ENCODE peak calls at places on chromosomes 3 and 15, in seven cellular contexts. G is choroid plexus epithelial cell, L is cardiac fibroblast, R is mesothelial cell of epicardium, M is RWPE1, B is GM10248, X is AG04450. U is an unnamed sample.

GRCh38 chr3:163043074-163043473 is 1546.5 kb downstream of the OTOL1 start:
- DNase-seq in G (peak; percentile 61), L (peak; percentile 45), R (no peak), M (no peak), B (no peak), X (no peak), U (peak; percentile 19)

GRCh38 chr3:61146010-61146569 is 105.2 kb downstream of the FHIT start:
- DNase-seq in G (no peak), L (no peak), R (no peak), M (no peak), B (no peak), X (no peak), U (no peak)

GRCh38 chr3:100427694-100428093 is 26.4 kb downstream of the LNP1 start:
- DNase-seq in G (no peak), L (no peak), R (no peak), M (no peak), B (no peak), X (no peak), U (peak; percentile 95)

GRCh38 chr15:82709421-82710207 is at the start of gene AP3B2:
- DNase-seq in G (peak; percentile 81), L (peak; percentile 68), R (peak; percentile 82), M (peak; percentile 88), B (peak; percentile 89), X (no peak), U (peak; percentile 68)

GRCh38 chr15:80804970-80805495 is 25.9 kb downstream of the CEMIP start:
- DNase-seq in G (no peak), L (no peak), R (no peak), M (peak; percentile 34), B (no peak), X (no peak), U (no peak)

GRCh38 chr15:54304321-54304720 is 326.1 kb downstream of the UNC13C start:
- DNase-seq in G (peak; percentile 7), L (peak; percentile 14), R (no peak), M (no peak), B (no peak), X (no peak), U (no peak)

GRCh38 chr15:51721199-51721960 is 16.1 kb downstream of the LYSMD2 start:
- DNase-seq in G (no peak), L (peak; percentile 54), R (no peak), M (no peak), B (no peak), X (no peak), U (no peak)

GRCh38 chr3:146308682-146309081 is 57.8 kb upstream of the PLSCR4 start:
- DNase-seq in G (peak; percentile 73), L (peak; percentile 82), R (no peak), M (no peak), B (no peak), X (peak; percentile 41), U (peak; percentile 82)

GRCh38 chr3:70056081-70056480 is 56.5 kb downstream of the SAMMSON start:
- DNase-seq in G (no peak), L (no peak), R (no peak), M (no peak), B (no peak), X (no peak), U (no peak)

GRCh38 chr3:99366663-99367429 is 271.5 kb upstream of the COL8A1 start:
- DNase-seq in G (peak; percentile 21), L (no peak), R (no peak), M (no peak), B (no peak), X (no peak), U (no peak)

GRCh38 chr3:60336061-60336460 is 915.2 kb downstream of the FHIT start:
- DNase-seq in G (no peak), L (no peak), R (no peak), M (no peak), B (no peak), X (no peak), U (no peak)

GRCh38 chr15:74137544-74137920 is 7.1 kb downstream of the ISLR2 start:
- DNase-seq in G (no peak), L (no peak), R (no peak), M (no peak), B (no peak), X (no peak), U (no peak)

GRCh38 chr3:133821767-133822638 is 16.4 kb downstream of the SRPRB start:
- DNase-seq in G (peak; percentile 70), L (peak; percentile 67), R (no peak), M (peak; percentile 87), B (no peak), X (peak; percentile 33), U (peak; percentile 68)

GRCh38 chr3:170689218-170689874 is 103.5 kb upstream of the SLC7A14 start:
- DNase-seq in G (peak; percentile 85), L (peak; percentile 95), R (peak; percentile 62), M (peak; percentile 87), B (no peak), X (peak; percentile 68), U (peak; percentile 64)

GRCh38 chr3:40129510-40129909 is 180.0 kb upstream of the EIF1B start:
- DNase-seq in G (no peak), L (no peak), R (no peak), M (no peak), B (no peak), X (no peak), U (no peak)

GRCh38 chr15:74954515-74954914 is 2.1 kb downstream of the RPP25 start:
- DNase-seq in G (peak; percentile 86), L (peak; percentile 51), R (no peak), M (no peak), B (no peak), X (peak; percentile 23), U (peak; percentile 95)

GRCh38 chr15:93470042-93470441 is 381.0 kb upstream of the RGMA start:
- DNase-seq in G (no peak), L (no peak), R (no peak), M (no peak), B (no peak), X (no peak), U (no peak)

GRCh38 chr15:100194955-100195354 is 146.8 kb downstream of the ADAMTS17 start:
- DNase-seq in G (no peak), L (no peak), R (no peak), M (no peak), B (no peak), X (no peak), U (no peak)

GRCh38 chr15:85381850-85382751 is 1.7 kb downstream of the AKAP13 start:
- DNase-seq in G (peak; percentile 58), L (peak; percentile 35), R (no peak), M (no peak), B (no peak), X (no peak), U (peak; percentile 81)

GRCh38 chr3:7547826-7548225 is 686.9 kb downstream of the GRM7 start:
- DNase-seq in G (no peak), L (no peak), R (no peak), M (no peak), B (no peak), X (no peak), U (no peak)

GRCh38 chr3:7545334-7545733 is 684.4 kb downstream of the GRM7 start:
- DNase-seq in G (peak; percentile 21), L (no peak), R (no peak), M (no peak), B (no peak), X (no peak), U (no peak)

GRCh38 chr3:7543294-7543693 is 682.4 kb downstream of the GRM7 start:
- DNase-seq in G (no peak), L (no peak), R (no peak), M (no peak), B (no peak), X (no peak), U (no peak)

DNA sequence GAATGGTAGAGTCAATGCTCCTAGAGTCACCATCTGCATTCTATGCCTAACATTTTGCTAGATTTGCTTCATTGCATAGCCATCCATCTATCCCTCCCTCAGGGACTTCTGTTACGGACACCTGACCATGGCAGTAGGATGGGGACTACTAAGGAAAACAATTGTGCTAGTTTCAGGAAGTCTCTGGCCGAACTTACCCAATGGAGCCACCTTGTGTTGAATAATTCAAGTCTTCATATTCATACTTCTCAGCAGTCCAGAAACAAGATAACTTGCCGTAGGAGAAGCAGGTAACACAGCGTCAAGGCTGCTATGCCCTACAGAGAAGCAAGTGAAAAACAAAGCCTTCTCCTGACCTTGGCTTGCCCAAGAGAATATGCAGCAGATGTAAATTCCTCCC is 685.3 kb downstream of the GRM7 start:
- DNase-seq in G (peak; percentile 80), L (peak; percentile 57), R (no peak), M (no peak), B (no peak), X (no peak), U (peak; percentile 16)
- TF ChIP-seq CTCF in G (peak; percentile 63), L (peak; percentile 13), R (no peak), M (no peak), B (no peak), X (no peak), U (peak; percentile 13)

DNA sequence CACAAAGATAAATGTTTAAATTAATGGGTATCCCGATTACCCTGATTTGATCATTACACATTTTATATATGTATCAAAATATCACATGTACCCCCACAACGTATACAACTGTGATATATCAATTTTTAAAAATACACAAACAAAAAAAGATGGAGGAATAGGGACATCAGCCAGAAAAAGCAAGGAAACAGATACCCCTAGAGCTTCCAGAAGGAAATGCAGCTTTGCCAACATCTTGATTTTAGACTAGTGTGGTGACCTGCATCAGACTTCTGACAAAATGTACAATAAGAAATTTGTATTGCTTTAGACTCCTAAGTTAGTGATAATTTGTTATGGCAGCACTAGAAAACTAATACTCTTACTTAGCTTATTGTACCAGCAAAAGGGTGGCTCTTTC is 483.8 kb downstream of the TUSC7 start:
- DNase-seq in G (peak; percentile 7), L (peak; percentile 10), R (no peak), M (no peak), B (no peak), X (no peak), U (peak; percentile 1)
- TF ChIP-seq CTCF in G (peak; percentile 36), L (peak; percentile 28), R (no peak), M (no peak), B (no peak), X (peak; percentile 49), U (peak; percentile 30)

DNA sequence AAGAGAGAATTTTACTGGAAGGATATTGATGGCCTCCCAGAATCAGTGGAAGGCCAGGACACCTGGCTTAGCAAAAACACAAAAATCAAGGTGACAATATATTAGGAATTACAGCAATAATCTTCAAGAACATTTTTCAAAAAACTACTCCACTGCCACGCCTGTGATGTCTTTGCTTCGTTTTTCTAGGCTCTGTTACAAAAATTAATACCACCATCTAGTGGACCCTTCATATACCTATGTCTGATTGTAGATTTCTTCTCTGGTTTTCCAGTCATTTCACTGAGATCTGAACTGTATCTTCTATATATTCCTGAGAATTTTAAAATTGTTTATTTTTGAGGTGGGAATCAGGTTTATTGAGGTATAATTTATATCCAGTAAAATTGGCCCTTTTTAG is 5.6 kb upstream of the SLC33A1 start:
- DNase-seq in G (peak; percentile 65), L (peak; percentile 37), R (no peak), M (no peak), B (peak; percentile 41), X (no peak), U (peak; percentile 31)
- TF ChIP-seq CTCF in G (peak; percentile 46), L (peak; percentile 19), R (no peak), M (peak; percentile 21), B (peak; percentile 37), X (peak; percentile 38), U (peak; percentile 29)

DNA sequence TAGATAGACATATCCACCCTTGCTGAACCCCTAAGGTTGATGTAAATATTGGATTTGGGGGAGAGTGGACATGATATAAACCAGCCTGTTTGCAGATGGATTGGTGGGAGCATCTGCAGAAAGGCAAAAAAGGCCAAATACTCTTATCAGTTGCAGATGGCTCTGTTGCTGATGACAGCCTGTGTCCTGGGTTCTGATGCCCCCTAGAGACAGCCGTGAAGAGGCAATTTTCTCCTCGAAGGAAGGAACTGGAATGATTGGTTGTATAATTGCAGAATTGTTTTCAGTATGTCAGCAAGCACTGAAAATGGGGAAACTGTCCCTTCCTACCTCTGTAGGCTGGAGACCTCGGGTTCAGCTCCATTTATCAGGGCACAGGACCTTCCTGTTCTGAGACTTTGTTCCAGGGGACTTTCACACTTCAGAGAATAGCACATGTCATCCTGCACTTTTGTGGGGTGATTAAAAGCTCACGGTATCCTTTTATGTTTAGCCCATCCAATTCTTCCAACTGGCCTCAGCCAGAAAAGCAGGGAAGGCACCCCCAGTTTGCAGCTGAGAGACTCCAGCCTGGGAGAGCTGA is 103.0 kb downstream of the PGPEP1L start:
- DNase-seq in G (peak; percentile 77), L (peak; percentile 70), R (no peak), M (peak; percentile 58), B (peak; percentile 52), X (peak; percentile 39), U (peak; percentile 85)
- TF ChIP-seq CTCF in G (peak; percentile 86), L (peak; percentile 64), R (no peak), M (peak; percentile 79), B (peak; percentile 31), X (peak; percentile 78), U (peak; percentile 85)

U was measured in fibroblast of villous mesenchyme.